ENCODE peak calls at places on chromosomes 12 and 14, in six cellular contexts. Y is EL; I is activated naive CD4-positive, alpha-beta T cell; A is kidney epithelial cell; B is left colon; D is CD8-positive, alpha-beta memory T cell. N is an unnamed sample.

GRCh38 chr12:49274396-49275069 is 9.7 kb downstream of the TUBA1C start:
- DNase-seq in D (no peak), A (no peak), I (no peak), B (no peak), Y (no peak), N (no peak)

GRCh38 chr12:45122776-45123380 is 72.0 kb upstream of the DBX2 start:
- DNase-seq in A (peak), I (no peak), Y (peak), B (no peak), D (no peak), N (no peak)

GRCh38 chr12:40684986-40685385 is 7.3 kb upstream of the CNTN1 start:
- DNase-seq in I (no peak), Y (no peak), A (no peak), D (no peak), B (no peak), N (no peak)

GRCh38 chr12:27730097-27730588 is 19.5 kb downstream of the MRPS35 start:
- DNase-seq in D (no peak), I (no peak), Y (no peak), B (no peak), A (no peak), N (no peak)

GRCh38 chr12:6765634-6766581 is at the start of gene PTMS:
- DNase-seq in B (peak), D (no peak), Y (peak), I (no peak), A (no peak), N (no peak)

GRCh38 chr14:23513466-23514008 is 38.0 kb downstream of the ZFHX2 start:
- DNase-seq in B (no peak), A (no peak), I (no peak), Y (no peak), D (no peak), N (no peak)

GRCh38 chr12:18139989-18140596 is 50.1 kb upstream of the RERGL start:
- DNase-seq in D (no peak), Y (peak), B (no peak), I (no peak), A (no peak), N (no peak)

GRCh38 chr12:81835783-81836182 is 76.6 kb upstream of the PPFIA2 start:
- DNase-seq in Y (no peak), B (no peak), I (no peak), A (no peak), D (no peak), N (no peak)

GRCh38 chr14:50045039-50045711 is 71.2 kb downstream of the VCPKMT start:
- DNase-seq in B (peak), A (no peak), D (peak), I (no peak), Y (peak), N (peak)